ENCODE peak calls at places on chromosomes 4 and X, in four cellular contexts. J, E, M and O are unnamed samples.

GRCh38 chr4:38323141-38323634 is 340.8 kb upstream of the KLF3 start:
- DNase-seq in J (peak; percentile 49), E (peak; percentile 77), M (no peak), O (no peak)

GRCh38 chrX:81564851-81565250 is 362.9 kb downstream of the SH3BGRL start:
- DNase-seq in J (no peak), E (no peak), M (no peak), O (no peak)

GRCh38 chr4:83114576-83114975 is at the start of gene PLAC8:
- DNase-seq in J (no peak), E (no peak), M (no peak), O (peak; percentile 51)

GRCh38 chr4:144968606-144969005 is 129.4 kb downstream of the ANAPC10 start:
- DNase-seq in J (no peak), E (no peak), M (no peak), O (no peak)

GRCh38 chr4:13514722-13515121 is 29.6 kb downstream of the NKX3-2 start:
- DNase-seq in J (no peak), E (no peak), M (no peak), O (no peak)

GRCh38 chr4:80459918-80460473 is 124.5 kb downstream of the CFAP299 start:
- DNase-seq in J (no peak), E (no peak), M (no peak), O (no peak)

GRCh38 chrX:150731795-150732194 is 38.6 kb downstream of the MTMR1 start:
- DNase-seq in J (peak; percentile 3), E (peak; percentile 91), M (no peak), O (no peak)

GRCh38 chrX:47248576-47248975 is 15.8 kb downstream of the USP11 start:
- DNase-seq in J (no peak), E (no peak), M (no peak), O (no peak)

GRCh38 chr4:46146993-46147392 is 23.1 kb upstream of the GABRG1 start:
- DNase-seq in J (no peak), E (no peak), M (no peak), O (peak; percentile 39)

GRCh38 chrX:1072637-1073377 is 139.6 kb downstream of the CRLF2 start:
- DNase-seq in J (peak; percentile 21), E (no peak), M (peak; percentile 23), O (no peak)

GRCh38 chr4:41155194-41155830 is 59.0 kb downstream of the APBB2 start:
- DNase-seq in J (no peak), E (peak; percentile 52), M (no peak), O (peak; percentile 26)

GRCh38 chr4:55169352-55169959 is 44.1 kb upstream of the KDR start:
- DNase-seq in J (peak; percentile 49), E (peak; percentile 53), M (peak; percentile 81), O (peak; percentile 58)

GRCh38 chr4:184792950-184793555 is 32.7 kb downstream of the ACSL1 start:
- DNase-seq in J (peak; percentile 45), E (peak; percentile 97), M (no peak), O (peak; percentile 60)

GRCh38 chr4:26459054-26459755 is 31.1 kb downstream of the CCKAR start:
- DNase-seq in J (peak; percentile 53), E (peak; percentile 86), M (peak; percentile 46), O (peak; percentile 74)

GRCh38 chr4:61638600-61638999 is 438.5 kb downstream of the ADGRL3 start:
- DNase-seq in J (no peak), E (peak; percentile 89), M (no peak), O (no peak)

GRCh38 chr4:153114771-153115321 is 89.4 kb upstream of the TRIM2 start:
- DNase-seq in J (no peak), E (peak; percentile 72), M (no peak), O (peak; percentile 29)

GRCh38 chr4:146507607-146508006 is 14.1 kb downstream of the SLC10A7 start:
- DNase-seq in J (no peak), E (peak; percentile 62), M (no peak), O (no peak)

GRCh38 chrX:43064096-43064495 is 286.1 kb upstream of the PPP1R2C start:
- DNase-seq in J (no peak), E (no peak), M (no peak), O (no peak)

GRCh38 chr4:11106769-11107168 is 321.9 kb downstream of the HS3ST1 start:
- DNase-seq in J (no peak), E (peak; percentile 27), M (no peak), O (peak; percentile 26)

GRCh38 chrX:42975906-42976305 is 197.9 kb upstream of the PPP1R2C start:
- DNase-seq in J (no peak), E (no peak), M (no peak), O (peak; percentile 25)

GRCh38 chr4:95867919-95868318 is 28.0 kb downstream of the PDHA2 start:
- DNase-seq in J (peak; percentile 1), E (peak; percentile 11), M (peak; percentile 36), O (peak; percentile 6)

GRCh38 chrX:149881081-149881711 is at the start of gene MAGEA8:
- DNase-seq in J (peak; percentile 66), E (no peak), M (peak; percentile 8), O (no peak)

GRCh38 chr4:74583757-74584156 is 138.8 kb downstream of the AREG start:
- DNase-seq in J (no peak), E (peak; percentile 46), M (no peak), O (no peak)

GRCh38 chr4:186037692-186038658 is 31.0 kb upstream of the TLR3 start:
- DNase-seq in J (peak; percentile 74), E (peak; percentile 85), M (peak; percentile 72), O (peak; percentile 83)

GRCh38 chrX:4656419-4656818 is 943.0 kb upstream of the PRKX start:
- DNase-seq in J (no peak), E (no peak), M (no peak), O (no peak)

GRCh38 chrX:40922307-40922706 is 162.9 kb upstream of the USP9X start:
- DNase-seq in J (peak; percentile 64), E (peak; percentile 55), M (peak; percentile 68), O (peak; percentile 61)

GRCh38 chr4:101762025-101762424 is 28.5 kb upstream of the BANK1 start:
- DNase-seq in J (no peak), E (no peak), M (no peak), O (no peak)
- H3K4me1 ChIP-seq in J (no peaks in the 10 kb centered on the region), E (no peaks in the 10 kb centered on the region), M (no peaks in the 10 kb centered on the region), O (no peaks in the 10 kb centered on the region)

GRCh38 chr4:160567634-160568033 is 1464.8 kb downstream of the RAPGEF2 start:
- DNase-seq in J (no peak), E (no peak), M (no peak), O (no peak)
- TF ChIP-seq EZH2 in J (no peak), E (no peak), M (no peak), O (no peak)

GRCh38 chrX:118116308-118117068 is at the start of gene KLHL13:
- DNase-seq in J (peak; percentile 48), E (peak; percentile 39), M (peak; percentile 75), O (peak; percentile 64)

GRCh38 chrX:118117069-118117405 is 427 bp upstream of the KLHL13 start:
- DNase-seq in J (no peak), E (no peak), M (no peak), O (no peak)

DNA sequence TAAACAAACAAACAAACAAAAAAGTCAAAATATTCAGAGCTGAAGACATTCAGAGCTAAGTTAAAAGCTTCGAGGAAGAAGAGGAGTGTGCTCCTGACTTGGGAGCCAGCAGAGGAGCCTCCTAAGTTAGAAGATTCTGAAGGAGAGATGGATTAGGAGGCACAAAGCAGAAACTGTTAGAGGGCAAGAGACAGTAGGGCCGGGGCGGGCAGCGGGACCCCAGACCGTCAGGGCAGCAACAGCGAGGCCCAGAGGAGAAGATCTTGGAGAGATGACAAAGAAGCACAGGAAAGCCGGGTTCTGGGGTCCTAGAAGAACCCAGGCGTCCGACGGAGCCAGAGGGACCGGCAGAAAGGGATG is 682 bp downstream of the KLHL13 start:
- DNase-seq in J (no peak), E (no peak), M (peak; percentile 26), O (no peak)
- H3K4me3 ChIP-seq in J (peak overlapping the region; percentile 45), E (peak overlapping the region; percentile 59), M (peak overlapping the region; percentile 77), O (peak overlapping the region; percentile 87)

GRCh38 chr4:168569909-168570276 is 73.0 kb downstream of the PALLD start:
- DNase-seq in J (no peak), E (no peak), M (no peak), O (peak; percentile 28)
- H3K4me1 ChIP-seq in J (no peaks in the 10 kb centered on the region), E (no peaks in the 10 kb centered on the region), M (peaks cover 4% of the 10 kb centered on the region), O (no peaks in the 10 kb centered on the region)

GRCh38 chr4:111718763-111719537 is 426.3 kb upstream of the FAM241A start:
- DNase-seq in J (no peak), E (no peak), M (peak; percentile 26), O (no peak)
- TF ChIP-seq EZH2 in J (no peak), E (no peak), M (no peak), O (no peak)

GRCh38 chrX:70476934-70477733 is 32.5 kb downstream of the DLG3 start:
- DNase-seq in J (peak; percentile 23), E (peak; percentile 61), M (peak; percentile 13), O (peak; percentile 58)
- H3K4me3 ChIP-seq in J (no peak overlapping the region), E (no peak overlapping the region), M (no peak overlapping the region), O (no peak overlapping the region)

GRCh38 chr4:1624519-1624910 is 59.6 kb downstream of the FAM53A start:
- DNase-seq in J (no peak), E (no peak), M (no peak), O (no peak)

GRCh38 chr4:1626941-1627340 is 57.2 kb downstream of the FAM53A start:
- DNase-seq in J (no peak), E (no peak), M (no peak), O (no peak)

GRCh38 chr4:1625600-1626138 is 58.4 kb downstream of the FAM53A start:
- DNase-seq in J (no peak), E (no peak), M (no peak), O (no peak)

GRCh38 chr4:1627417-1628313 is 56.4 kb downstream of the FAM53A start:
- DNase-seq in J (no peak), E (no peak), M (no peak), O (no peak)

GRCh38 chr4:1626151-1626550 is 58.0 kb downstream of the FAM53A start:
- DNase-seq in J (no peak), E (no peak), M (no peak), O (no peak)
- H3K4me1 ChIP-seq in J (no peaks in the 10 kb centered on the region), E (no peaks in the 10 kb centered on the region), M (no peaks in the 10 kb centered on the region), O (peaks cover 5% of the 10 kb centered on the region)